ENCODE peak calls at places on chromosomes 16 and 17, in six cellular contexts. V, F, P, N, R and G are unnamed samples.

GRCh38 chr16:53446090-53446489 is 11.8 kb downstream of the RBL2 start:
- DNase-seq in V (no peak), F (no peak), P (no peak), N (no peak), R (no peak), G (no peak)

GRCh38 chr16:53504161-53504663 is 1.2 kb upstream of the AKTIP start:
- DNase-seq in V (peak), F (peak), P (peak), N (peak), R (peak), G (peak)

GRCh38 chr16:12203780-12204351 is 227.3 kb downstream of the SNX29 start:
- DNase-seq in V (no peak), F (peak), P (no peak), N (peak), R (no peak), G (no peak)

GRCh38 chr16:11744075-11744470 is 1.4 kb upstream of the TXNDC11 start:
- DNase-seq in V (no peak), F (no peak), P (no peak), N (no peak), R (no peak), G (no peak)

GRCh38 chr16:31181102-31181830 is 1.3 kb downstream of the FUS start:
- DNase-seq in V (peak), F (peak), P (no peak), N (peak), R (peak), G (peak)

GRCh38 chr16:50310308-50311133 is 44.2 kb downstream of the ADCY7 start:
- DNase-seq in V (peak), F (no peak), P (no peak), N (no peak), R (no peak), G (no peak)

GRCh38 chr17:251531-251930 is 70.1 kb upstream of the DOC2B start:
- DNase-seq in V (no peak), F (no peak), P (no peak), N (peak), R (no peak), G (no peak)

GRCh38 chr17:70320642-70321345 is 151.5 kb downstream of the KCNJ2 start:
- DNase-seq in V (peak), F (no peak), P (no peak), N (peak), R (no peak), G (peak)

GRCh38 chr17:28330671-28331070 is 4.6 kb downstream of the IFT20 start:
- DNase-seq in V (no peak), F (no peak), P (no peak), N (no peak), R (no peak), G (no peak)

GRCh38 chr16:26016989-26017388 is 325.2 kb downstream of the HS3ST4 start:
- DNase-seq in V (no peak), F (no peak), P (no peak), N (no peak), R (no peak), G (no peak)

GRCh38 chr17:10668771-10669170 is 11.7 kb upstream of the MYH3 start:
- DNase-seq in V (peak), F (no peak), P (no peak), N (no peak), R (no peak), G (peak)

GRCh38 chr17:78599419-78599818 is 22.2 kb upstream of the DNAH17 start:
- DNase-seq in V (no peak), F (no peak), P (no peak), N (no peak), R (no peak), G (no peak)

GRCh38 chr16:50699345-50700159 is 6.1 kb downstream of the NOD2 start:
- DNase-seq in V (no peak), F (no peak), P (no peak), N (no peak), R (peak), G (no peak)

GRCh38 chr17:12222392-12222791 is 201.7 kb downstream of the MAP2K4 start:
- DNase-seq in V (no peak), F (no peak), P (no peak), N (no peak), R (no peak), G (no peak)

GRCh38 chr17:45430006-45430737 is 2.5 kb downstream of the ARHGAP27 start:
- DNase-seq in V (no peak), F (no peak), P (no peak), N (no peak), R (no peak), G (no peak)

GRCh38 chr17:55269894-55270293 is 5.1 kb downstream of the HLF start:
- DNase-seq in V (no peak), F (no peak), P (no peak), N (no peak), R (no peak), G (no peak)

GRCh38 chr17:41801374-41802062 is 10.2 kb downstream of the P3H4 start:
- DNase-seq in V (peak), F (peak), P (peak), N (peak), R (peak), G (peak)

GRCh38 chr16:79716645-79717323 is 116.2 kb upstream of the MAF start:
- DNase-seq in V (no peak), F (no peak), P (no peak), N (no peak), R (no peak), G (no peak)

GRCh38 chr16:2764718-2765117 is 12.3 kb downstream of the SRRM2 start:
- DNase-seq in V (no peak), F (no peak), P (no peak), N (no peak), R (no peak), G (no peak)
- TF ChIP-seq CTCF in V (no peak), F (no peak), P (no peak), N (no peak), R (no peak), G (no peak)

GRCh38 chr16:10558305-10558704 is 22.1 kb downstream of the EMP2 start:
- DNase-seq in V (no peak), F (no peak), P (no peak), N (no peak), R (no peak), G (no peak)
- TF ChIP-seq CTCF in V (no peak), F (no peak), P (no peak), N (no peak), R (no peak), G (no peak)

GRCh38 chr16:2513405-2514332 is at the start of gene ATP6V0C:
- DNase-seq in V (peak), F (peak), P (peak), N (peak), R (peak), G (peak)
- TF ChIP-seq CTCF in V (no peak), F (no peak), P (no peak), N (no peak), R (no peak), G (no peak)

GRCh38 chr16:89637379-89637778 is 20.1 kb downstream of the CHMP1A start:
- DNase-seq in V (no peak), F (no peak), P (no peak), N (no peak), R (peak), G (no peak)
- TF ChIP-seq CTCF in V (no peak), F (no peak), P (no peak), N (no peak), R (peak), G (no peak)